ENCODE peak calls at places on chromosomes 6 and 20, in six cellular contexts. G is epithelial cell of esophagus; Y is CD4-positive, alpha-beta T cell; A is bronchial epithelial cell; F is lower lobe of right lung; J is choroid plexus epithelial cell. N is an unnamed sample.

GRCh38 chr20:63980317-63980805 is 571 bp upstream of the PRPF6 start:
- DNase-seq in G (peak; percentile 94), Y (no peak), A (peak; percentile 93), F (no peak), J (no peak), N (no peak)

GRCh38 chr6:128601060-128601459 is 80.7 kb upstream of the PTPRK start:
- DNase-seq in G (peak; percentile 24), Y (no peak), A (peak; percentile 77), F (no peak), J (peak; percentile 41), N (no peak)

GRCh38 chr6:64034840-64035656 is 399.4 kb downstream of the PHF3 start:
- DNase-seq in G (peak; percentile 96), Y (no peak), A (peak; percentile 97), F (no peak), J (peak; percentile 47), N (no peak)

GRCh38 chr20:32779500-32780215 is 17.5 kb downstream of the DNMT3B start:
- DNase-seq in G (no peak), Y (no peak), A (no peak), F (no peak), J (no peak), N (no peak)

GRCh38 chr20:64196831-64197418 is 32.7 kb downstream of the MYT1 start:
- DNase-seq in G (no peak), Y (no peak), A (no peak), F (no peak), J (no peak), N (no peak)

GRCh38 chr20:62994850-62995249 is 11.9 kb downstream of the BHLHE23 start:
- DNase-seq in G (no peak), Y (no peak), A (no peak), F (no peak), J (no peak), N (no peak)

GRCh38 chr20:8094415-8094818 is 37.6 kb upstream of the PLCB1 start:
- DNase-seq in G (no peak), Y (no peak), A (no peak), F (peak; percentile 60), J (peak; percentile 98), N (peak; percentile 49)

GRCh38 chr6:165847407-165848098 is 184.5 kb upstream of the PDE10A start:
- DNase-seq in G (no peak), Y (no peak), A (peak; percentile 34), F (no peak), J (peak; percentile 12), N (no peak)

GRCh38 chr20:34562643-34563042 is 4.1 kb downstream of the MAP1LC3A start:
- DNase-seq in G (no peak), Y (no peak), A (no peak), F (no peak), J (peak; percentile 25), N (no peak)

GRCh38 chr20:3172126-3172932 is 1.0 kb downstream of the LZTS3 start:
- DNase-seq in G (no peak), Y (no peak), A (no peak), F (no peak), J (no peak), N (no peak)

GRCh38 chr6:43442935-43443334 is 12.4 kb downstream of the DLK2 start:
- DNase-seq in G (no peak), Y (no peak), A (no peak), F (no peak), J (no peak), N (no peak)

GRCh38 chr6:137119196-137120104 is 54.0 kb downstream of the IL22RA2 start:
- DNase-seq in G (no peak), Y (no peak), A (no peak), F (no peak), J (no peak), N (no peak)

GRCh38 chr6:27668442-27669275 is 195.8 kb upstream of the ZNF184 start:
- DNase-seq in G (peak; percentile 87), Y (no peak), A (peak; percentile 80), F (no peak), J (peak; percentile 62), N (no peak)

GRCh38 chr20:23092409-23092756 is 6.3 kb upstream of the CD93 start:
- DNase-seq in G (no peak), Y (no peak), A (no peak), F (no peak), J (peak; percentile 51), N (no peak)

GRCh38 chr6:31958412-31958740 is 395 bp downstream of the NELFE start:
- DNase-seq in G (no peak), Y (no peak), A (no peak), F (no peak), J (no peak), N (no peak)

GRCh38 chr6:160030103-160030502 is 61.2 kb downstream of the IGF2R start:
- DNase-seq in G (peak; percentile 94), Y (no peak), A (peak; percentile 93), F (peak; percentile 88), J (peak; percentile 97), N (no peak)

GRCh38 chr20:51732454-51732791 is 35.8 kb downstream of the ATP9A start:
- DNase-seq in G (no peak), Y (no peak), A (no peak), F (no peak), J (peak; percentile 76), N (no peak)

DNA sequence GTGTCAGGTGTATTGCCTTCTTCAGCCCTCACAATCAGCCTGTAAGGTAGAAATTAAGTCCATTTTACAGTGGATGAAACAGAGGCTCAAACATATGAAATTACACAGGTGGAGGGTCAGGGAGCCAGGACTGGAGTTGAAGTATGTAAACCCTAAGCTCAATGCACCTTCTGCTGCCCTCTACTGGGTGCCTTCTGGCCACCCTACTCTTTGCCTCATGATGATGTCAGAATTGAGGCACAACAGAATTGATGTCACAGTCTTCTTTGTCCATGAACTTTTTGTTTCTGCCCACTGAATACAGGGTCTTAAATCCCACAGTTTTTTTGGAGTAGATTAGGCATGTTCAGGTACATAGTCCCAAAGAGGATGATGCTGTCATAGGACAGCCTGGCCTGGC is 400.8 kb upstream of the CHD6 start:
- DNase-seq in G (no peak), Y (no peak), A (no peak), F (no peak), J (no peak), N (no peak)
- TF ChIP-seq CTCF in G (no peak), Y (no peak), A (no peak), F (no peak), J (no peak), N (no peak)

GRCh38 chr6:6788394-6789020 is 200.0 kb downstream of the LY86 start:
- DNase-seq in G (peak; percentile 30), Y (no peak), A (peak; percentile 25), F (no peak), J (peak; percentile 54), N (peak; percentile 56)
- TF ChIP-seq CTCF in G (peak; percentile 61), Y (no peak), A (peak; percentile 72), F (peak; percentile 49), J (peak; percentile 80), N (peak; percentile 92)

GRCh38 chr20:45306431-45306982 is at the start of gene RBPJL:
- DNase-seq in G (no peak), Y (peak; percentile 31), A (no peak), F (no peak), J (no peak), N (no peak)
- TF ChIP-seq CTCF in G (peak; percentile 68), Y (peak; percentile 69), A (peak; percentile 84), F (peak; percentile 86), J (peak; percentile 78), N (peak; percentile 94)

GRCh38 chr6:98769546-98769945 is 64.8 kb upstream of the POU3F2 start:
- DNase-seq in G (peak; percentile 67), Y (no peak), A (peak; percentile 54), F (no peak), J (peak; percentile 12), N (no peak)

GRCh38 chr6:98779618-98780017 is 54.8 kb upstream of the POU3F2 start:
- DNase-seq in G (no peak), Y (no peak), A (no peak), F (no peak), J (no peak), N (no peak)

GRCh38 chr6:98777762-98778161 is 56.6 kb upstream of the POU3F2 start:
- DNase-seq in G (no peak), Y (no peak), A (no peak), F (no peak), J (no peak), N (no peak)

GRCh38 chr6:98775205-98775604 is 59.2 kb upstream of the POU3F2 start:
- DNase-seq in G (no peak), Y (no peak), A (no peak), F (no peak), J (no peak), N (no peak)
- TF ChIP-seq CTCF in G (no peak), Y (no peak), A (no peak), F (no peak), J (no peak), N (no peak)

DNA sequence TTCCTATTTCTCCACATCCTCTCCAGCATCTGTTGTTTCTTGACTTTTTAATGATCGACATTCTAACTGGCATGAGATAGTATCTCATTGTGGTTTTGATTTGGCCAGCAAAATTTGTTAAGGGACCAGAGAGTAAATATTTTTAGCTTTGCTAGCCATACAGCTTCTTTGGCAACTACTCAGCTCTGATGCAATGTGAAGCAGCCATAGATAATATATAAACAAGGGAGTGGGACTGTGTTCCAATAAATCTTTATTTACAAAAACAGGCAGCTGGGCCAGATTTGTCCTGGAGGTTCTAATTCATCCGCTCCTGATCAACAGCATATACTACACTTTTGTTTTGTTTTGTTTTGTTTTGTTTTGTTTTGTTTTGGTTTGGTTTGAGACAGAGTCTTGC is 202.9 kb downstream of the ZNF217 start:
- DNase-seq in G (no peak), Y (no peak), A (no peak), F (no peak), J (no peak), N (no peak)
- TF ChIP-seq CTCF in G (no peak), Y (no peak), A (no peak), F (no peak), J (no peak), N (no peak)

DNA sequence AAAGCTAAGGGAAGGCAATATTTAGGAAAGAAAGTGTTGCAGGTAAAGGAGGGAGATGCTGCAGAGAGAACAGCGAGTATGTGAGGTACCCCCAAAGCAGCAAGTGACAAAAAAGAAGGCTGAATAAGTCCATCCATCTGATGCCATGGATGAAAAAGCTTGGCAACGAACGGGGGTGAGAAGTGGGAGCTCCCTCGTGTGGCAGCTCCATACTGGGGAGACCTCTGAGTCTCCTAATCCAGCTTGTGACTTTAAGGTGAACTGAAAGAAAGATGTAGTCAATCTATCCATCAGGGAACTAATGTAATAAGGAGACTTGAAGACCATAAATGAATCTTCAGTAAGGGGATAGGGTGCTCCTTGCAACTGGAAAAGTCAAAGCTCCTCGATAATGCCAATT is 156.6 kb downstream of the OTOR start:
- DNase-seq in G (no peak), Y (no peak), A (no peak), F (no peak), J (no peak), N (no peak)
- TF ChIP-seq CTCF in G (no peak), Y (no peak), A (no peak), F (no peak), J (no peak), N (no peak)

GRCh38 chr6:158869604-158870417 is 50.6 kb upstream of the EZR start:
- DNase-seq in G (peak; percentile 99), Y (peak; percentile 96), A (peak; percentile 99), F (peak; percentile 94), J (peak; percentile 93), N (peak; percentile 97)
- TF ChIP-seq CTCF in G (peak; percentile 39), Y (no peak), A (peak; percentile 44), F (peak; percentile 18), J (no peak), N (peak; percentile 50)